ENCODE peak calls at places on chromosomes 6 and 20, in eight cellular contexts. One of them, this sample, is unnamed.

GRCh38 chr20:35359335-35359997 is 52.3 kb downstream of the UQCC1 start:
- DNase-seq in body of pancreas: no peak
- DNase-seq in ovary: no peak
- DNase-seq in lower leg skin: no peak
- DNase-seq in K562: no peak
- DNase-seq in spleen: no peak
- DNase-seq in NB4: no peak
- DNase-seq in heart left ventricle: no peak
- DNase-seq in this sample: no peak

GRCh38 chr20:57451759-57452661 is 60.8 kb downstream of the RBM38 start:
- DNase-seq in lower leg skin: no peak
- DNase-seq in K562: peak
- DNase-seq in NB4: peak
- DNase-seq in heart left ventricle: peak
- DNase-seq in spleen: peak
- DNase-seq in body of pancreas: no peak
- DNase-seq in ovary: no peak
- DNase-seq in this sample: peak

GRCh38 chr6:116386581-116387299 is 16.0 kb downstream of the DSE start:
- DNase-seq in body of pancreas: no peak
- DNase-seq in spleen: no peak
- DNase-seq in NB4: peak
- DNase-seq in K562: no peak
- DNase-seq in lower leg skin: no peak
- DNase-seq in heart left ventricle: no peak
- DNase-seq in ovary: no peak
- DNase-seq in this sample: no peak

GRCh38 chr6:32764050-32764449 is 718 bp upstream of the HLA-DQB2 start:
- DNase-seq in spleen: no peak
- DNase-seq in body of pancreas: no peak
- DNase-seq in lower leg skin: no peak
- DNase-seq in NB4: no peak
- DNase-seq in K562: no peak
- DNase-seq in heart left ventricle: no peak
- DNase-seq in ovary: no peak
- DNase-seq in this sample: no peak

GRCh38 chr6:134744301-134744700 is 205.6 kb downstream of the ALDH8A1 start:
- DNase-seq in NB4: no peak
- DNase-seq in body of pancreas: no peak
- DNase-seq in heart left ventricle: no peak
- DNase-seq in lower leg skin: no peak
- DNase-seq in K562: no peak
- DNase-seq in spleen: no peak
- DNase-seq in ovary: no peak
- DNase-seq in this sample: no peak

GRCh38 chr6:38279423-38279822 is 360.3 kb downstream of the BTBD9 start:
- DNase-seq in ovary: no peak
- DNase-seq in spleen: no peak
- DNase-seq in heart left ventricle: no peak
- DNase-seq in K562: no peak
- DNase-seq in lower leg skin: no peak
- DNase-seq in body of pancreas: no peak
- DNase-seq in NB4: peak
- DNase-seq in this sample: no peak

GRCh38 chr20:4112490-4113420 is 97.4 kb upstream of the RNF24 start:
- DNase-seq in spleen: no peak
- DNase-seq in K562: no peak
- DNase-seq in body of pancreas: peak
- DNase-seq in NB4: no peak
- DNase-seq in lower leg skin: no peak
- DNase-seq in heart left ventricle: peak
- DNase-seq in ovary: peak
- DNase-seq in this sample: no peak

GRCh38 chr6:12845224-12846004 is 128.8 kb downstream of the PHACTR1 start:
- DNase-seq in body of pancreas: no peak
- DNase-seq in spleen: no peak
- DNase-seq in ovary: no peak
- DNase-seq in K562: no peak
- DNase-seq in lower leg skin: no peak
- DNase-seq in NB4: no peak
- DNase-seq in heart left ventricle: no peak
- DNase-seq in this sample: no peak

GRCh38 chr20:15767636-15768369 is 805.4 kb downstream of the KIF16B start:
- DNase-seq in NB4: no peak
- DNase-seq in heart left ventricle: no peak
- DNase-seq in lower leg skin: no peak
- DNase-seq in spleen: no peak
- DNase-seq in ovary: no peak
- DNase-seq in K562: no peak
- DNase-seq in body of pancreas: no peak
- DNase-seq in this sample: no peak

GRCh38 chr6:71410164-71410566 is 121.6 kb downstream of the OGFRL1 start:
- DNase-seq in heart left ventricle: no peak
- DNase-seq in NB4: no peak
- DNase-seq in body of pancreas: no peak
- DNase-seq in lower leg skin: no peak
- DNase-seq in ovary: no peak
- DNase-seq in K562: no peak
- DNase-seq in spleen: no peak
- DNase-seq in this sample: no peak

GRCh38 chr6:166724576-166724975 is 97.5 kb upstream of the RPS6KA2 start:
- DNase-seq in heart left ventricle: no peak
- DNase-seq in NB4: no peak
- DNase-seq in spleen: no peak
- DNase-seq in ovary: no peak
- DNase-seq in body of pancreas: no peak
- DNase-seq in lower leg skin: no peak
- DNase-seq in K562: no peak
- DNase-seq in this sample: peak

GRCh38 chr6:121581327-121581726 is 145.9 kb downstream of the GJA1 start:
- DNase-seq in NB4: no peak
- DNase-seq in spleen: no peak
- DNase-seq in K562: no peak
- DNase-seq in heart left ventricle: no peak
- DNase-seq in body of pancreas: no peak
- DNase-seq in ovary: no peak
- DNase-seq in lower leg skin: no peak
- DNase-seq in this sample: no peak

GRCh38 chr6:126376682-126377081 is 36.8 kb downstream of the CENPW start:
- DNase-seq in heart left ventricle: no peak
- DNase-seq in NB4: no peak
- DNase-seq in lower leg skin: no peak
- DNase-seq in ovary: no peak
- DNase-seq in spleen: no peak
- DNase-seq in K562: no peak
- DNase-seq in body of pancreas: no peak
- DNase-seq in this sample: no peak

DNA sequence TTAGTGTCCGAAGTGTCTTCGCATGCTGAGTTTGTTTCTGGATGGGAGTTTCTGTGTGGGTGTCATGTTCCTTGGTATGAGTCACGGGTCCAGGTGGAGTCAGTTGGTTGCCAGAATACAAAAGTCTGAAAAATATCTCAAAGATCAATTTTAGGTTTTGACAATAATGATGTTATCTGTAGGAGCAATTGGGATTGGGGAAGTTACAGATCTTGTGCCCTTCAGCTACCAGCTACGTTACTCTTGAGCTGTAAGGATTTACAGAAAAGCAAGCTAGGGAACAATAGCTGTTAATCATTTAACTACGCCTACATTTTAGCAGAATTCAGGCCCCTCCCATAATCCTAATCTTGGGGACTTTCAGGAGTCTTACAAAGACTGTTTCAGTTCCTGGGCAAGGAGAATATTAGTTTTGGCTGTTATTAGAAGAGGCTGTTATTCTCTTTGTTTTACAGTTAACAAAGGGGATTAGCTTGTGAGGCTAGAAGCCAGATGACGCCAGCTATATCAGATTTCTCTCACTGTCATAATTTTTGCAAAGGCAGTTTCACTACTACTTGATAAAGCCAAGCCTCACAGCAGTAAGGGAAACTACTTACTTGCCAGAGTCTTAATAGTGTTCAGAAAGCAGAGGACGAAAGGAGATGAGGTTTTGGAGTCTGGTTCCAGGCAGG is 15.4 kb upstream of the SLC22A16 start:
- DNase-seq in body of pancreas: no peak
- DNase-seq in spleen: no peak
- DNase-seq in heart left ventricle: no peak
- DNase-seq in lower leg skin: no peak
- DNase-seq in NB4: no peak
- DNase-seq in ovary: no peak
- DNase-seq in K562: peak
- DNase-seq in this sample: no peak
- TF ChIP-seq POLR2A in body of pancreas: no peak
- TF ChIP-seq POLR2A in spleen: no peak
- TF ChIP-seq POLR2A in heart left ventricle: no peak
- TF ChIP-seq POLR2A in lower leg skin: no peak
- TF ChIP-seq POLR2A in NB4: no peak
- TF ChIP-seq POLR2A in ovary: no peak
- TF ChIP-seq POLR2A in K562: no peak
- TF ChIP-seq POLR2A in this sample: no peak

GRCh38 chr20:49691818-49692568 is 21.7 kb downstream of the B4GALT5 start:
- DNase-seq in K562: no peak
- DNase-seq in spleen: no peak
- DNase-seq in heart left ventricle: no peak
- DNase-seq in lower leg skin: no peak
- DNase-seq in body of pancreas: no peak
- DNase-seq in ovary: no peak
- DNase-seq in NB4: no peak
- DNase-seq in this sample: no peak

GRCh38 chr20:49693435-49694171 is 20.1 kb downstream of the B4GALT5 start:
- DNase-seq in K562: no peak
- DNase-seq in heart left ventricle: no peak
- DNase-seq in body of pancreas: no peak
- DNase-seq in lower leg skin: no peak
- DNase-seq in spleen: no peak
- DNase-seq in NB4: no peak
- DNase-seq in ovary: no peak
- DNase-seq in this sample: no peak

GRCh38 chr20:49694450-49695071 is 19.1 kb downstream of the B4GALT5 start:
- DNase-seq in NB4: no peak
- DNase-seq in body of pancreas: no peak
- DNase-seq in K562: no peak
- DNase-seq in ovary: no peak
- DNase-seq in spleen: no peak
- DNase-seq in lower leg skin: no peak
- DNase-seq in heart left ventricle: no peak
- DNase-seq in this sample: peak

GRCh38 chr20:49690899-49691620 is 22.6 kb downstream of the B4GALT5 start:
- DNase-seq in K562: peak
- DNase-seq in spleen: no peak
- DNase-seq in lower leg skin: no peak
- DNase-seq in body of pancreas: peak
- DNase-seq in ovary: no peak
- DNase-seq in heart left ventricle: no peak
- DNase-seq in NB4: peak
- DNase-seq in this sample: peak

GRCh38 chr20:49692941-49693340 is 20.7 kb downstream of the B4GALT5 start:
- DNase-seq in lower leg skin: no peak
- DNase-seq in heart left ventricle: no peak
- DNase-seq in ovary: no peak
- DNase-seq in body of pancreas: no peak
- DNase-seq in spleen: no peak
- DNase-seq in K562: no peak
- DNase-seq in NB4: no peak
- DNase-seq in this sample: no peak
- TF ChIP-seq POLR2A in lower leg skin: no peak
- TF ChIP-seq POLR2A in heart left ventricle: no peak
- TF ChIP-seq POLR2A in ovary: no peak
- TF ChIP-seq POLR2A in body of pancreas: no peak
- TF ChIP-seq POLR2A in spleen: no peak
- TF ChIP-seq POLR2A in K562: no peak
- TF ChIP-seq POLR2A in NB4: no peak
- TF ChIP-seq POLR2A in this sample: no peak

GRCh38 chr20:62949887-62950286 is 2.6 kb upstream of the SLC17A9 start:
- DNase-seq in NB4: no peak
- DNase-seq in K562: no peak
- DNase-seq in ovary: no peak
- DNase-seq in spleen: peak
- DNase-seq in lower leg skin: no peak
- DNase-seq in heart left ventricle: no peak
- DNase-seq in body of pancreas: no peak
- DNase-seq in this sample: no peak

GRCh38 chr20:62950741-62951140 is 1.8 kb upstream of the SLC17A9 start:
- DNase-seq in heart left ventricle: no peak
- DNase-seq in NB4: no peak
- DNase-seq in spleen: no peak
- DNase-seq in ovary: no peak
- DNase-seq in body of pancreas: no peak
- DNase-seq in lower leg skin: no peak
- DNase-seq in K562: no peak
- DNase-seq in this sample: no peak

GRCh38 chr20:62947532-62948300 is 4.8 kb upstream of the SLC17A9 start:
- DNase-seq in NB4: no peak
- DNase-seq in ovary: no peak
- DNase-seq in spleen: peak
- DNase-seq in heart left ventricle: no peak
- DNase-seq in K562: no peak
- DNase-seq in body of pancreas: no peak
- DNase-seq in lower leg skin: no peak
- DNase-seq in this sample: no peak

GRCh38 chr20:62951143-62951895 is 1.2 kb upstream of the SLC17A9 start:
- DNase-seq in heart left ventricle: no peak
- DNase-seq in spleen: no peak
- DNase-seq in lower leg skin: no peak
- DNase-seq in K562: no peak
- DNase-seq in NB4: no peak
- DNase-seq in ovary: no peak
- DNase-seq in body of pancreas: no peak
- DNase-seq in this sample: no peak

DNA sequence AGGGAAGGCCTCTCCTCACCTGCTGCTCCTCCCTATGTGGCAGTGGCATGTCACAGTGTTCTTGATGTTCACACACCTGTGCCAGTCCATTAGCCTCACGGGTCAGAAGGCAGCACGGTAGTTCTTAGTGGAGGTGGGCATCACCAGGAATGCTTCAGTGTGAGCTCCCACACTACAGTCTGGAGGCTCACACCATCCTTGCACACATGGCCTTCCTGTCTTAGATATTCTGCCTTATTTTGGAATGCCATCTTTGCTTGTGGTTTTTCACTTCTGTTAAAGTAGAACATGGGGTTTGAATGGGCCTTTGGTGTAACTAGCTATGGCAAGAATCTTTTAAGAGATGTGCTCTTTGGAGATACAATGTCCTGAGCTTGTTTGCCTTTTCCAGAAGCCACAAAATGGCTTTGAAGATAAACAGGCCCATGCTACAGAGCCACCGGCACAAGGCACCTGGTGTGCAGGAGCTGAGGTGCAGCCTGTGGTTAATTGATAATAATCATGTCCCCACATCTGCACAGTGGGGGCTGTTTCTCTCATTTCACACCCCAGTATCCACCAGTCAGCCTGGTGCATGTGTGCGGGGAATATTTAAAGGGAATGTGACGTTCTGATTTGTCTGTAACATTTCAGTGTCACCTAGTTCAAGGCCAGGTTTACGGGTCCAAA is 3.2 kb upstream of the SLC17A9 start:
- DNase-seq in spleen: peak
- DNase-seq in K562: no peak
- DNase-seq in ovary: no peak
- DNase-seq in NB4: no peak
- DNase-seq in heart left ventricle: no peak
- DNase-seq in body of pancreas: no peak
- DNase-seq in lower leg skin: no peak
- DNase-seq in this sample: no peak
- TF ChIP-seq POLR2A in spleen: no peak
- TF ChIP-seq POLR2A in K562: no peak
- TF ChIP-seq POLR2A in ovary: no peak
- TF ChIP-seq POLR2A in NB4: no peak
- TF ChIP-seq POLR2A in heart left ventricle: no peak
- TF ChIP-seq POLR2A in body of pancreas: no peak
- TF ChIP-seq POLR2A in lower leg skin: no peak
- TF ChIP-seq POLR2A in this sample: no peak

GRCh38 chr6:1383729-1384548 is 5.4 kb upstream of the FOXF2 start:
- DNase-seq in heart left ventricle: no peak
- DNase-seq in NB4: no peak
- DNase-seq in K562: no peak
- DNase-seq in lower leg skin: no peak
- DNase-seq in body of pancreas: no peak
- DNase-seq in spleen: no peak
- DNase-seq in ovary: no peak
- DNase-seq in this sample: no peak
- TF ChIP-seq POLR2A in heart left ventricle: no peak
- TF ChIP-seq POLR2A in NB4: no peak
- TF ChIP-seq POLR2A in K562: no peak
- TF ChIP-seq POLR2A in lower leg skin: no peak
- TF ChIP-seq POLR2A in body of pancreas: no peak
- TF ChIP-seq POLR2A in spleen: no peak
- TF ChIP-seq POLR2A in ovary: no peak
- TF ChIP-seq POLR2A in this sample: no peak

This sample was measured in erythroblast.